ENCODE peak calls at places on chromosomes 6 and 20, in five cellular contexts. S is fibroblast of lung; I is amniotic epithelial cell; F is AG08395; U is CD4-positive, alpha-beta T cell. A is an unnamed sample.
A peak's percentile ranks its signal among the peaks of the same experiment; 100 is the strongest.

GRCh38 chr6:138654715-138655634 is 118.6 kb upstream of the CCDC28A start:
- DNase-seq in S (peak; percentile 35), I (peak; percentile 44), F (peak; percentile 40), U (no peak), A (no peak)

GRCh38 chr6:35972471-35972985 is 51.6 kb upstream of the SRPK1 start:
- DNase-seq in S (no peak), I (no peak), F (no peak), U (no peak), A (peak; percentile 29)

GRCh38 chr20:37526839-37527637 is 638 bp downstream of the BLCAP start:
- DNase-seq in S (peak; percentile 36), I (peak; percentile 25), F (no peak), U (peak; percentile 31), A (no peak)

GRCh38 chr6:46655803-46656202 is 3.0 kb downstream of the SLC25A27 start:
- DNase-seq in S (no peak), I (peak; percentile 8), F (no peak), U (no peak), A (peak; percentile 46)

GRCh38 chr20:371755-372542 is 8.6 kb upstream of the TRIB3 start:
- DNase-seq in S (peak; percentile 93), I (peak; percentile 96), F (peak; percentile 65), U (no peak), A (peak; percentile 92)

GRCh38 chr6:155580904-155581303 is 125.3 kb upstream of the NOX3 start:
- DNase-seq in S (no peak), I (no peak), F (no peak), U (no peak), A (no peak)

GRCh38 chr6:58419321-58419720 is 1101.9 kb downstream of the PRIM2 start:
- DNase-seq in S (no peak), I (no peak), F (no peak), U (no peak), A (no peak)

GRCh38 chr20:49078310-49078709 is 32.2 kb downstream of the CSE1L start:
- DNase-seq in S (no peak), I (no peak), F (no peak), U (no peak), A (no peak)

GRCh38 chr6:149081281-149081680 is 236.2 kb upstream of the TAB2 start:
- DNase-seq in S (no peak), I (no peak), F (no peak), U (no peak), A (no peak)

GRCh38 chr6:41122373-41122772 is 31.8 kb downstream of the TREML1 start:
- DNase-seq in S (no peak), I (peak; percentile 29), F (no peak), U (no peak), A (no peak)

GRCh38 chr6:66032626-66033025 is 325.6 kb upstream of the EYS start:
- DNase-seq in S (no peak), I (no peak), F (no peak), U (no peak), A (no peak)

GRCh38 chr6:148999921-149000589 is 253.2 kb downstream of the UST start:
- DNase-seq in S (peak; percentile 88), I (peak; percentile 78), F (peak; percentile 77), U (no peak), A (no peak)

GRCh38 chr6:13711384-13711725 is 280 bp downstream of the RANBP9 start:
- DNase-seq in S (no peak), I (no peak), F (no peak), U (no peak), A (no peak)

GRCh38 chr6:106275692-106276091 is 49.9 kb downstream of the ATG5 start:
- DNase-seq in S (peak; percentile 61), I (peak; percentile 75), F (peak; percentile 48), U (no peak), A (no peak)

GRCh38 chr6:85403331-85404015 is 46.4 kb upstream of the NT5E start:
- DNase-seq in S (peak; percentile 77), I (peak; percentile 87), F (peak; percentile 86), U (no peak), A (no peak)

A was measured in HuH-7.